ENCODE peak calls at places on chromosomes 7 and 10, in four cellular contexts. I is mesendoderm, X is osteoblast, J is esophagus squamous epithelium. W is an unnamed sample.

GRCh38 chr10:58412502-58412961 is 27.3 kb downstream of the TFAM start:
- DNase-seq in I (peak), J (no peak), X (peak), W (peak)

GRCh38 chr10:43814611-43815010 is 165.9 kb upstream of the ZNF32 start:
- DNase-seq in X (no peak), J (no peak), I (no peak), W (no peak)

GRCh38 chr7:12386237-12386839 is 17.3 kb downstream of the VWDE start:
- DNase-seq in J (no peak), X (no peak), I (no peak), W (no peak)

GRCh38 chr10:77548671-77549070 is 88.9 kb downstream of the KCNMA1 start:
- DNase-seq in J (no peak), X (no peak), I (no peak), W (no peak)

GRCh38 chr10:94626476-94626875 is 57.1 kb upstream of the CYP2C18 start:
- DNase-seq in X (no peak), I (no peak), J (no peak), W (peak)

GRCh38 chr10:16518822-16519221 is 2.9 kb downstream of the C1QL3 start:
- DNase-seq in I (no peak), X (peak), J (no peak), W (no peak)

GRCh38 chr7:117302396-117302795 is 20.5 kb downstream of the WNT2 start:
- DNase-seq in I (no peak), J (no peak), X (no peak), W (no peak)

GRCh38 chr10:4883079-4883739 is 57.2 kb downstream of the AKR1E2 start:
- DNase-seq in I (no peak), X (no peak), J (no peak), W (peak)

DNA sequence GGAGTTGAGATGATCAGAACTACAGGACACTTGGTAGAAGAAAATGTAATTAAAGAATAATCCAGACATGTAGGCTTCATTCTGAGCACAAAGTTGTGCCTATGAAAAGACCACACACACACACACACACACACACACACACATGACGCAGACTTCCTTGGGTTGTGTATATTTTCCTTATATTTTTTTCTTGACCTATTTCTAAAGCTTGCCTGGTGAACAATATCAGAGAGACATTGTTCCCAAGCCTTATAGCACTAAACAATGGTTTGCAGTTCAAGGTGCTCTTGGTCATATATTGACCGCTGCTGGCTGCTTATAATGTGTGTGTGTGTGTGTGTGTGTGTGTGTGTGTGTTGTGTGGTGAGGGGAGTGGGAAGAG is 202.7 kb downstream of the PRPF18 start:
- DNase-seq in J (no peak), I (no peak), X (no peak), W (no peak)
- H3K27ac ChIP-seq in J (peak), I (no peak), X (peak), W (no peak)

GRCh38 chr7:106424476-106425016 is 139.8 kb upstream of the NAMPT start:
- DNase-seq in J (no peak), I (no peak), X (no peak), W (no peak)
- H3K27ac ChIP-seq in J (peak), I (no peak), X (peak), W (peak)

DNA sequence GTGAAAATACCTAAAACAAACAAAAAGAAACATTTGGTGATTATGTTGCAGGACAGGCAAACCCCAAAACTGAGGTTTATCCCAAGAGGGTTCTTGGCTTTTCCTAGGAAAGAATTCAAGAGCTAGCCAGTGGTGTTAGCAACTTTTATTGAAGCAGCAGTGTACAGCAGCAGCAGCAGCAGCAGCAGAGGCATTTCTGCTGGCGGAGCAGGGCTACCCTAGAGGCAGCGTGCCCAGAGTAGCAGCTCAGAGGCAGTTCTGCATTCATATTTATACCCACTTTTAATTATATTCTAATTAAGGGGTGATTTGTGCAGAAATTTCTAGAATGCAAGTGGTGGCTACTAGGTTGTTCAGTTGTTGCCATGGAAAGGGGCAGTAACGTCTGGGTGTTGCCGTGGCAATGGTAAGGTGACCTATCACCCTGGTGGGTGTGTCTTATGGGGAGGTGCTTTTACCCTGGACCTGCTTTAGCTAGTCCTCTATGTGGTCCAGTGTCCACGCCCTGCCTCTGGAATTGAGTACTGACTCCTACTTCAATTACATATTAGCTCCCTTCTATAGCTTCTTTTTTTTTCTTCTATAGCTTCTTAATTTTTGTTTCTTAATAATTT is 53.9 kb downstream of the VCL start:
- DNase-seq in X (no peak), I (peak), J (no peak), W (no peak)
- H3K27ac ChIP-seq in X (no peak), I (no peak), J (peak), W (no peak)

GRCh38 chr10:103789771-103790201 is 65.6 kb downstream of the SH3PXD2A start:
- DNase-seq in X (no peak), J (no peak), I (no peak), W (peak)
- H3K27ac ChIP-seq in X (no peak), J (peak), I (no peak), W (peak)

GRCh38 chr10:132151951-132152505 is 34.7 kb upstream of the DPYSL4 start:
- DNase-seq in I (no peak), J (no peak), X (no peak), W (no peak)
- H3K27ac ChIP-seq in I (no peak), J (no peak), X (no peak), W (no peak)

DNA sequence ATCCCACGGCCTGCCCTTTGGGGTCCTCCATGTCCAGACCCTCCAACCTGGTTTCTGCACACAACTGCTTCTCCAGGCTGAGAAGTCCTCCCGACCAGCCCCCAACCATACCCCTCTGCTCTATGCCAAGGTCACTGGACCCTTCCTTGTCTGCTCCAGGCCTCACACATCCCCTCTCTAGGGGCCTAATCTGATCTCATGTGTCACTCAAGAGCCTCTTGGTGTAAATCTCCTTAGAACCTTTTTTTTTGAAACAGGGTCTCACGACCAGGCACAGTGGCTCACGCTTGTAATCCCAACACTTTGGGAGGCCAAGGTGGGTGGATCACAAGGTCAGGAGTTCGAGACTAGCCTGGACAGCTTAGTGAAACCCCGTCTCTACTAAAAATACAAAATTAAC is 17.5 kb upstream of the SERPINE1 start:
- DNase-seq in I (no peak), X (no peak), J (no peak), W (no peak)
- H3K27ac ChIP-seq in I (no peak), X (peak), J (peak), W (peak)

DNA sequence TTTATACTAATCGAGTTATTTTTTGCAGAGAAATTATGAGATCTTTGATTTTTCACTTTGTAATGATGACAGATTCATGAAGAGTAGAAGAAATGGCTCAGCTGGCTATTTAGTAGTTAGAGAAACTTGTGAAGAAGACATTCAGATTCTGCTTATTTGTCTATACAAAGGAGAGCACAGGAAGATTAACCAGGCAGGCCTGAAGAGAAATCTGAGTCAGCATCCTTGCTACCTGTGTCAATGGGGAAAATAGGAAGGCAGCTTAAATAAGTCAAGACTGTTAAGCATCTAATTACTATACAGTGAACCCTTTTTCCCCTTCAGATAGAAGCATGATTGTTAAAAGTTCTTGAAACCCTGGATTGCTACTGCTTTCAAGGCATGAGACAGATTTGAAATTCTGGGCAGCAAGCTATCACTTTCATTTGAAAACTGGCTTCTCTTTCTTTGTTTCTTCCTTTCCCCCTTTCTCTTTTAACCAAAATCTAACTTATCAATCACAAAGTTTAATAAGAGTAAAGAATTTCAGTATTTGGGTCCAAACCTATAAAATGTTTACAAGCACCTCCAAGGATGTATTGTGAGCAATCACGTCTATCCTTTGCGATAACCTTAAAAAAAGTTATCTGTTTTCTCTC is 21.4 kb upstream of the RPA3 start:
- DNase-seq in I (no peak), J (no peak), X (no peak), W (no peak)
- H3K27ac ChIP-seq in I (no peak), J (no peak), X (no peak), W (no peak)